ENCODE peak calls at places on chromosomes 5 and 9, in four cellular contexts. H, E, D and C are unnamed samples.

GRCh38 chr5:91307023-91307422 is 76.1 kb downstream of the ARRDC3 start:
- DNase-seq in H (no peak), E (no peak), D (no peak), C (peak)

GRCh38 chr9:111301195-111301594 is 28.8 kb downstream of the OR2K2 start:
- DNase-seq in E (no peak), H (no peak), D (no peak), C (no peak)

GRCh38 chr5:122183098-122183794 is 53.9 kb downstream of the ZNF474 start:
- DNase-seq in H (no peak), E (peak), D (no peak), C (peak)

GRCh38 chr5:7856855-7857254 is 5.9 kb upstream of the CFAP90 start:
- DNase-seq in H (no peak), E (no peak), D (no peak), C (no peak)

GRCh38 chr5:16654647-16655334 is 38.0 kb upstream of the RETREG1 start:
- DNase-seq in D (no peak), E (no peak), H (no peak), C (no peak)

GRCh38 chr9:117400131-117400530 is 14.7 kb downstream of the ASTN2 start:
- DNase-seq in E (no peak), D (no peak), H (no peak), C (no peak)

GRCh38 chr9:90219548-90220118 is 423.0 kb downstream of the DIRAS2 start:
- DNase-seq in E (no peak), D (no peak), H (peak), C (no peak)

GRCh38 chr5:56358703-56359428 is 125.7 kb upstream of the ANKRD55 start:
- DNase-seq in E (no peak), H (peak), D (no peak), C (peak)

GRCh38 chr9:17425379-17425778 is 153.5 kb upstream of the SH3GL2 start:
- DNase-seq in H (no peak), E (no peak), D (no peak), C (no peak)

GRCh38 chr9:136544549-136545064 is 1.2 kb downstream of the NOTCH1 start:
- DNase-seq in H (peak), D (peak), E (no peak), C (peak)

GRCh38 chr5:9054821-9055589 is 490.9 kb downstream of the SEMA5A start:
- DNase-seq in D (no peak), H (no peak), E (no peak), C (no peak)

GRCh38 chr9:108903437-108904103 is 30.4 kb downstream of the ELP1 start:
- DNase-seq in H (no peak), D (no peak), E (no peak), C (no peak)

GRCh38 chr9:130946778-130947617 is 8.0 kb upstream of the FIBCD1 start:
- DNase-seq in H (no peak), E (peak), D (no peak), C (no peak)

GRCh38 chr5:145925803-145926202 is 10.6 kb upstream of the SH3RF2 start:
- DNase-seq in D (no peak), H (no peak), E (no peak), C (no peak)

GRCh38 chr5:75558972-75559632 is 47.4 kb downstream of the POLK start:
- DNase-seq in E (no peak), H (no peak), D (no peak), C (no peak)

GRCh38 chr9:93657331-93658111 is 81.1 kb downstream of the PHF2 start:
- DNase-seq in E (peak), H (peak), D (peak), C (peak)

GRCh38 chr9:28999057-28999456 is 1425.8 kb upstream of the C9orf72 start:
- DNase-seq in D (no peak), E (no peak), H (no peak), C (no peak)

GRCh38 chr5:96726802-96727201 is 64.6 kb downstream of the CAST start:
- DNase-seq in H (no peak), D (no peak), E (no peak), C (no peak)

GRCh38 chr5:60677831-60678664 is 21.9 kb downstream of the DEPDC1B start:
- DNase-seq in H (no peak), D (no peak), E (no peak), C (no peak)

GRCh38 chr9:37745970-37746369 is 7.6 kb upstream of the TRMT10B start:
- DNase-seq in E (no peak), D (no peak), H (no peak), C (no peak)

GRCh38 chr5:149930060-149930753 is 14.4 kb downstream of the PDE6A start:
- DNase-seq in H (no peak), D (no peak), E (no peak), C (no peak)

GRCh38 chr5:1003296-1003937 is 5.2 kb upstream of the NKD2 start:
- DNase-seq in D (peak), H (peak), E (peak), C (peak)

GRCh38 chr5:100789641-100790160 is 113.4 kb downstream of the ST8SIA4 start:
- DNase-seq in H (no peak), E (no peak), D (no peak), C (no peak)

GRCh38 chr5:100790951-100791350 is 112.1 kb downstream of the ST8SIA4 start:
- DNase-seq in E (no peak), H (no peak), D (no peak), C (no peak)

GRCh38 chr5:100791376-100791775 is 111.7 kb downstream of the ST8SIA4 start:
- DNase-seq in D (no peak), E (no peak), H (no peak), C (no peak)

GRCh38 chr5:100788417-100788816 is 114.7 kb downstream of the ST8SIA4 start:
- DNase-seq in D (no peak), H (no peak), E (no peak), C (no peak)

GRCh38 chr5:100790170-100790665 is 112.9 kb downstream of the ST8SIA4 start:
- DNase-seq in H (no peak), E (no peak), D (peak), C (no peak)
- TF ChIP-seq CTCF in H (no peak), E (peak), D (no peak), C (no peak)

GRCh38 chr5:65128226-65128625 is 353.5 kb downstream of the ADAMTS6 start:
- DNase-seq in E (no peak), D (no peak), H (no peak), C (no peak)
- H3K27ac ChIP-seq in E (no peak), D (no peak), H (no peak), C (no peak)

DNA sequence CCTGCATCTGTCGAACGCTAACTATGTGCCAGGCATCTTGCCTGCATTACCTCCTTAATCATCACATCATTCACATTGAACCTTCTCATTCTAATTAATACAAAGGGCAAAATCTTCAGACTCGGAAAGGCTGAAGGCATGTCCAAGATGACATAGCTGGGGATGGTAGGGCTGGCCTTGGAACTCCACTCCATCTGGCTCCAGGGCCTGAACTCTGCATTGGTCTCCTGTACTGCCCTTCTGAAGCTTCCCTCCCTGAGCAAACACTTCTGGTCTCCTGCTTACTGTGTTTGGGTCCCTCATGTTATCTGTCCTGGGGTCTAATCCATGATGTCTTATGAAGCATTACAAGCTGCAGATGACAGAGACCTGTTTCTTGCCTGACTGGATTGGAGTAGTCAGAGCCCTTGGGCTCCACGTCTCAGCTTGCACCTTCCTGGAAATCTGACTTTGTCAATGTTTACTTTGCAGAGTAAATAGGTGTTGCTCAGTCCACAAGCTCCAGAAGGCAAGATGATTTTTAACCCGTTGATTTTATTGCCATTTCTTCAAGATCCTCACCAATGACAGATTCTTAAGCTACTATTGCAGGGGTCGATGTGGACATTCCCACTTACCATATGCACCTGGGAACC is 106.1 kb downstream of the GALNT10 start:
- DNase-seq in D (no peak), E (no peak), H (no peak), C (no peak)
- H3K4me3 ChIP-seq in D (no peak), E (no peak), H (no peak), C (no peak)

GRCh38 chr5:167861134-167861930 is 430.1 kb upstream of the WWC1 start:
- DNase-seq in E (no peak), D (no peak), H (no peak), C (no peak)
- TF ChIP-seq CTCF in E (no peak), D (no peak), H (no peak), C (no peak)

GRCh38 chr5:169003721-169004481 is 297.0 kb downstream of the SLIT3 start:
- DNase-seq in H (no peak), D (no peak), E (no peak), C (peak)

GRCh38 chr5:169002941-169003555 is 297.9 kb downstream of the SLIT3 start:
- DNase-seq in E (no peak), H (no peak), D (no peak), C (no peak)

GRCh38 chr5:169006878-169007790 is 293.8 kb downstream of the SLIT3 start:
- DNase-seq in E (no peak), D (no peak), H (no peak), C (no peak)

GRCh38 chr5:169006206-169006605 is 294.7 kb downstream of the SLIT3 start:
- DNase-seq in D (no peak), E (no peak), H (no peak), C (no peak)

DNA sequence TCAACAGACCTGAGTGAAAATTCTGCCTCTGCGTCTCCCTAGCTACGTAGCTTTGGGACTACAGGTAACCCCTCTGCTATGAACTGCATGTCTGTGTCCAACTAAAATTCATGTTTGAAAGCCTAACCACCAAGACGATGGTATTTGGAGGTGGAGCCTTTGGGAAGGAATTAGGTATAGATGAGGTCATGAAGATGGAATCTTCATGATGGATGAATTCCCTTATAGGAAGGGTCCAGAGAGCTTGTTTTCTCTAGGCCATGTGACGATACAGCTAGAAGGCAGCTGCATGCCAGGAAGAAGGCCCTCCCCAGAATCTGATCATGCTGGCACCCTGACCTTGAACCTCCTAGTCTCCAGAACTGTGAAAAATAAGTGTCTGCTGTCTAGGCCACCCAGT is 296.4 kb downstream of the SLIT3 start:
- DNase-seq in H (no peak), D (no peak), E (no peak), C (no peak)
- H3K27ac ChIP-seq in H (no peak), D (no peak), E (no peak), C (no peak)

GRCh38 chr9:99054581-99054980 is 50.3 kb upstream of the TGFBR1 start:
- DNase-seq in E (no peak), D (no peak), H (no peak), C (no peak)

GRCh38 chr9:99051851-99052250 is 53.1 kb upstream of the TGFBR1 start:
- DNase-seq in H (no peak), D (no peak), E (no peak), C (no peak)

GRCh38 chr9:99050924-99051323 is 54.0 kb upstream of the TGFBR1 start:
- DNase-seq in H (no peak), D (no peak), E (no peak), C (no peak)

GRCh38 chr9:99051353-99051752 is 53.6 kb upstream of the TGFBR1 start:
- DNase-seq in E (no peak), H (no peak), D (no peak), C (no peak)

GRCh38 chr9:99052849-99053715 is 51.8 kb upstream of the TGFBR1 start:
- DNase-seq in D (no peak), H (no peak), E (no peak), C (no peak)
- H3K4me3 ChIP-seq in D (no peak), H (no peak), E (no peak), C (no peak)

GRCh38 chr5:124716169-124716568 is 30.3 kb downstream of the ZNF608 start:
- DNase-seq in H (no peak), D (no peak), E (no peak), C (no peak)

GRCh38 chr5:124712724-124713305 is 33.6 kb downstream of the ZNF608 start:
- DNase-seq in H (no peak), E (no peak), D (no peak), C (no peak)

GRCh38 chr5:124713595-124713994 is 32.8 kb downstream of the ZNF608 start:
- DNase-seq in E (no peak), D (no peak), H (no peak), C (no peak)

GRCh38 chr5:124718376-124718775 is 28.1 kb downstream of the ZNF608 start:
- DNase-seq in H (no peak), D (no peak), E (no peak), C (no peak)

GRCh38 chr5:124714910-124715309 is 31.5 kb downstream of the ZNF608 start:
- DNase-seq in D (no peak), E (no peak), H (no peak), C (no peak)
- TF ChIP-seq CTCF in D (no peak), E (no peak), H (no peak), C (no peak)

DNA sequence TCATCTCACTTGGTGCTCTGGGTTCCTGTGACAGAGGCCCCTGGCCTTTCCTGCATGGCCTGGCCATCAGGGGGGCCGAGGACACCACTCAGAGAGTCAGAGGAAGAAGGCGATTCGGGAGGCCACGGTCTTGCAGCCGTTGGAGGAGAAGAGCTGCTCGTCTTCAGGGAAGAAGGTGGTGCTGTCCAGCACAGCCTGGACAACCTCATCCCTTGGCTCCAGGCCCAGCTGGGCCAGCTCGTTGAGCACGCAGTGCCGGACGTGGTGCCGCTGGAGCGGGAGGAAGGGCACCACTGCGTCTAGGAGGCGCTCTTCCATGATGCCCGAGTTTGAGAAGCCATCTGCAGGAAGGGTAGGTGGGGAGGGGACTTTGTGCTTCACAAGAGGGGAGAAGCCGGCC is 3.2 kb downstream of the TOR2A start:
- DNase-seq in E (peak), H (no peak), D (no peak), C (no peak)
- H3K27ac ChIP-seq in E (no peak), H (no peak), D (no peak), C (no peak)

GRCh38 chr9:33820231-33820745 is 3.3 kb downstream of the UBE2R2 start:
- DNase-seq in D (no peak), H (no peak), E (no peak), C (no peak)
- H3K4me3 ChIP-seq in D (no peak), H (no peak), E (no peak), C (no peak)

GRCh38 chr9:96449844-96450612 is at the start of gene HABP4:
- DNase-seq in H (peak), E (peak), D (peak), C (peak)

GRCh38 chr9:96449522-96449843 is 486 bp upstream of the HABP4 start:
- DNase-seq in H (no peak), D (no peak), E (no peak), C (no peak)

GRCh38 chr9:96457266-96457665 is 7.3 kb downstream of the HABP4 start:
- DNase-seq in D (no peak), E (no peak), H (no peak), C (no peak)

GRCh38 chr9:96450613-96451544 is 910 bp downstream of the HABP4 start:
- DNase-seq in D (peak), E (no peak), H (peak), C (peak)

GRCh38 chr9:96453625-96454024 is 3.7 kb downstream of the HABP4 start:
- DNase-seq in D (no peak), E (no peak), H (no peak), C (no peak)
- TF ChIP-seq CTCF in D (no peak), E (peak), H (no peak), C (no peak)